ENCODE peak calls at places on chromosomes 13 and 19, in four cellular contexts. H is PC-9, A is mammary epithelial cell, G is IMR-90. X is an unnamed sample. For H4K20me1, the result is how much of the 10 kb centered on the place peaks cover.

GRCh38 chr19:3125900-3126524 is 9.8 kb upstream of the GNA15 start:
- DNase-seq in H (peak), A (peak), G (no peak), X (no peak)

GRCh38 chr19:23916991-23917390 is 2.3 kb downstream of the ZNF726 start:
- DNase-seq in G (peak), A (peak), H (no peak), X (no peak)

GRCh38 chr19:11159598-11160001 is 4.0 kb upstream of the SPC24 start:
- DNase-seq in A (no peak), G (peak), H (no peak), X (no peak)

GRCh38 chr19:13069415-13070369 is 33.0 kb downstream of the LYL1 start:
- DNase-seq in H (no peak), G (no peak), A (no peak), X (no peak)

GRCh38 chr19:18644144-18645034 is 7.6 kb downstream of the KLHL26 start:
- DNase-seq in G (no peak), H (no peak), A (peak), X (no peak)

GRCh38 chr13:95793018-95793555 is 116.1 kb downstream of the DNAJC3 start:
- DNase-seq in H (no peak), A (peak), G (no peak), X (no peak)

GRCh38 chr13:40430234-40430633 is 236.2 kb downstream of the FOXO1 start:
- DNase-seq in A (no peak), H (no peak), G (no peak), X (no peak)

GRCh38 chr19:7869453-7869909 is 4.7 kb downstream of the PRR36 start:
- DNase-seq in G (peak), H (peak), A (peak), X (no peak)

GRCh38 chr13:113751491-113751890 is 7.5 kb upstream of the TMEM255B start:
- DNase-seq in H (no peak), A (no peak), G (no peak), X (no peak)

GRCh38 chr13:99071211-99071610 is 93.3 kb upstream of the DOCK9 start:
- DNase-seq in G (no peak), H (no peak), A (no peak), X (no peak)

GRCh38 chr19:23273022-23273593 is 22.9 kb upstream of the ZNF724 start:
- DNase-seq in H (no peak), A (peak), G (no peak), X (no peak)

GRCh38 chr13:109243311-109243951 is 543.0 kb downstream of the IRS2 start:
- DNase-seq in H (peak), A (peak), G (peak), X (peak)

GRCh38 chr19:723247-723646 is 14.5 kb downstream of the PALM start:
- DNase-seq in G (no peak), H (no peak), A (no peak), X (no peak)

GRCh38 chr19:726993-727956 is 18.5 kb downstream of the PALM start:
- DNase-seq in A (no peak), H (no peak), G (no peak), X (no peak)

GRCh38 chr19:723714-724113 is 15.0 kb downstream of the PALM start:
- DNase-seq in G (no peak), H (no peak), A (no peak), X (no peak)

GRCh38 chr19:728011-728410 is 19.3 kb downstream of the PALM start:
- DNase-seq in H (no peak), G (no peak), A (no peak), X (no peak)

GRCh38 chr19:725461-726089 is 16.8 kb downstream of the PALM start:
- DNase-seq in H (no peak), A (no peak), G (no peak), X (no peak)
- H4K20me1 ChIP-seq in H (under half), A (under half), G (under half), X (under half)

GRCh38 chr19:49596407-49596806 is 5.4 kb downstream of the PRR12 start:
- DNase-seq in G (no peak), A (no peak), H (no peak), X (no peak)
- H4K20me1 ChIP-seq in G (under half), A (under half), H (under half), X (under half)

GRCh38 chr13:110278859-110279258 is 28.1 kb downstream of the COL4A1 start:
- DNase-seq in A (no peak), H (no peak), G (no peak), X (no peak)

GRCh38 chr13:110280231-110280813 is 26.6 kb downstream of the COL4A1 start:
- DNase-seq in A (no peak), G (no peak), H (no peak), X (no peak)

GRCh38 chr13:110280996-110281688 is 25.8 kb downstream of the COL4A1 start:
- DNase-seq in H (no peak), G (no peak), A (no peak), X (no peak)

GRCh38 chr13:110281736-110282135 is 25.2 kb downstream of the COL4A1 start:
- DNase-seq in G (no peak), A (no peak), H (no peak), X (no peak)

DNA sequence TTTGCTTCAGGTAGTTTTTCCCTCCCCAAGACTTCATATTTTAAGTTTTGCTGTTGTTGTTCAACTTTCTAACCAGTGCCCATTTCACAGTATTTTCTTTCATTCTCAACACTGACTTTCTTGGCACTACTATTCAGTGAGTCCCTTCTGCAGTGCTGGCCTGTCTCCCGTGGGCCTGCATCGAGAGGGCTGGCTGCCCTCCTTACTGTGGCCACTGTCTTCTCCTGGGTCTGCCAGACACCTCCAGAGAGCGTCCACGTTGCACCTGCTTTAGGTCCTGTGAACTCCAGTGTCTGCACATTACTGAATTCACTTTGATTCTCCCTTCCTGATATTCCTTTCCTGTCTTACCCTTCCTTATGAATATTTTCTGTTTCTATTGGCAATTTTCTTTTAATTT is 27.3 kb downstream of the COL4A1 start:
- DNase-seq in A (no peak), G (no peak), H (no peak), X (no peak)
- H4K20me1 ChIP-seq in A (under half), G (half or more), H (under half), X (under half)

GRCh38 chr19:16609511-16609910 is 18.5 kb downstream of the MED26 start:
- DNase-seq in G (no peak), A (no peak), H (no peak), X (no peak)

GRCh38 chr19:16607819-16608218 is 20.2 kb downstream of the MED26 start:
- DNase-seq in G (no peak), H (no peak), A (no peak), X (no peak)

GRCh38 chr19:16605552-16605951 is 22.5 kb downstream of the MED26 start:
- DNase-seq in A (no peak), H (no peak), G (no peak), X (no peak)

GRCh38 chr19:16611121-16611520 is 16.9 kb downstream of the MED26 start:
- DNase-seq in G (no peak), A (no peak), H (no peak), X (no peak)

DNA sequence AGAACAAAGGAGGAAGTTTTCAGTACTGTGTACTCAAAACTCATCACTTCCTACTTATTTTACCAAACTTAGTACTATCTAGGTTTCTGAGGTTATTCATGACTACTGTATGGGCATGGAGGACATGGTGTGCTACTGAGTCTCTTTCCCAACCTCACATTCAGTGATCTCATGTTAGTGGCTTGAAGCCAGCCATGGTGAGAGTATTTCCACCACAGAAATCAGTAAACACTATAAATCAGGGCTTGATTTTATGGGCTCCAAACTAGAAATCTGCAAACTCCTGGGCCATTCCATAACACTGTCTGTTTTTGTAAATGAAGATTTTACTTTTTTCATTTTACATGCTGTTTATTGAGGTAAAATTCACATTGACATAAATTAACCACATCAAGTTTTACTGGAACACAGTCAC is 19.7 kb downstream of the MED26 start:
- DNase-seq in A (peak), G (peak), H (no peak), X (no peak)
- H4K20me1 ChIP-seq in A (under half), G (half or more), H (half or more), X (under half)

GRCh38 chr19:47661161-47661560 is 52.1 kb upstream of the EHD2 start:
- DNase-seq in H (no peak), G (no peak), A (no peak), X (no peak)
- H4K20me1 ChIP-seq in H (under half), G (half or more), A (under half), X (under half)

DNA sequence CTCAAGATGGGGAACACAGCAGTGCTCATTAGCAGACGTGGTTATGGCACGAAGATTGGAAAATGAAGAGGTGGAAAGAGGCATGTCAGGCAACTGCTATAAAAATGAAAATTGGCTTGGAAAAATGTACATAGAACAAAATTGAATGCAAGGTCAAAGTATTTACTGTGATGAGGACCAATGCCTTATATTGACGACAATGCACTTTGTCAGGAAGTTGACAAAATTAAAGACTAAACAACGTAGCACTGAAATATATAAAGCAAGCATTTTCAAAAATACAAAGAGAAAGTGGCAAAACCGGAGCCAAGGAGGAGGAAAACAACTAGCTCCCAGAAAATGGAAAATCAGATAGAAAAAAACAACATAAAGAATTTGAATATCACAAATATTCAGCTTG is 113.7 kb upstream of the SGCG start:
- DNase-seq in H (no peak), G (no peak), A (no peak), X (no peak)
- H4K20me1 ChIP-seq in H (under half), G (under half), A (under half), X (under half)

DNA sequence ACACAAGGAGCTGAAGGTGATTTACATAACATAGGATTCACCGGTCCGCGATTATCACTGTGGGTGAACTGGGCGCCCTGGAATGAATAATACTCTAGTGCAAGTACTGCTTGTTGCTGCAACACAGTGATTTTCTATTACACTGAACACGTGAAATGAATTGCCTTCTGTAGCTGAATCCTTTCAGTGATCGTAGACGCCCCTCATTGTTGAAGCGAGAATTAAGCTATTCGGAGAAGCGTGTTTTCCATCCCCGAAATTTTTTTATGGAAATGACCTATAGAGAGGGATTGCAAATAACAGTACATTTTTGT is 2.7 kb upstream of the MAB21L1 start:
- DNase-seq in G (no peak), H (no peak), A (no peak), X (no peak)
- H4K20me1 ChIP-seq in G (under half), H (under half), A (under half), X (under half)

GRCh38 chr13:111167290-111167689 is 52.2 kb downstream of the ARHGEF7 start:
- DNase-seq in A (no peak), G (no peak), H (no peak), X (no peak)

GRCh38 chr13:111165611-111166010 is 50.5 kb downstream of the ARHGEF7 start:
- DNase-seq in H (no peak), G (no peak), A (no peak), X (no peak)

GRCh38 chr13:111168116-111168515 is 53.0 kb downstream of the ARHGEF7 start:
- DNase-seq in G (no peak), A (no peak), H (no peak), X (no peak)

GRCh38 chr13:111166882-111167281 is 51.8 kb downstream of the ARHGEF7 start:
- DNase-seq in G (no peak), H (no peak), A (no peak), X (no peak)

DNA sequence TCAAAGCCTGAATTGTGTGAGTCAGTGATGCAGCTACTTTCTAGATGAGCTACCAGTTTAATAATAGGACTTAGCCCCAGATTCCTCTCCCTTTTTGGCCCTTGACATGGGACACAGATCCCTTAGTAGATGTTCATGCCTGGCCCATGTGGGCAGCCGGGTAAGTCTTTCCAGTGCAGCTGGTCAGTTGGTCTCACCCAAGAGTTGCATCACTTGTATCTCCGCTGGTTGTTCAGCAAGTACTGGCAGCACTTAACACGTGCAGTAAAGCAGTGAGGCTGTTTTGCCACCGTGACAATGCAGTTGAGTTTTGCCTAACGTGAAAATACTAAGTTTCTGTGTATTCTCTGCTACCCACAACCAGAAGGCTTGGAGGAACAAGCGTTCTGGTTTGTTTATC is 50.1 kb downstream of the ARHGEF7 start:
- DNase-seq in A (no peak), G (no peak), H (no peak), X (no peak)
- H4K20me1 ChIP-seq in A (under half), G (half or more), H (under half), X (under half)

DNA sequence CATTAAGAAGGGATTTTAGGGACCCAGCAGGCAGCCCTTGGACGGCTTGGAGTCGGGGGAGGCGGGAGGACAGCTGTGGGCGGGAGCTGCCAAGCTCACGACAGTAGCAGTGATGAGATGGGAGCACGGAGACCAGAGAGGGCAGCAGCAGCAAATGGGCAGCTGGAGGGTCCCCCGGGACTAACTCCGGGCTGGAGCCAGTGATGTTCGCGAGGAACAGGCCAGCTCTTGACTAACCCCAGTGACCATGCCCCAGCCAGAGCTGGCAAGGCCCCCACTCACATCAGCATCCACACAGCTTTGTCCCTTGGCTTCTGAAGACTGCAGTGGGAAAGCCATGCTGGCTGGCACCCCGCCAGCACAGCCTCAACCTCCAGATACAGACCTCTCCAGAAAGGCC is 81.9 kb downstream of the RAB20 start:
- DNase-seq in A (no peak), H (no peak), G (no peak), X (no peak)
- H4K20me1 ChIP-seq in A (under half), H (under half), G (under half), X (under half)

X was measured in keratinocyte.